ENCODE peak calls at places on chromosomes 12 and 14, in ten cellular contexts. E, H, K, X, C, V, O, J, Z and R are unnamed samples.

GRCh38 chr12:130139971-130140547 is 22.2 kb upstream of the FZD10 start:
- DNase-seq in O (no peak), X (no peak), H (no peak), J (no peak), V (no peak), K (no peak), E (no peak), Z (no peak), C (no peak), R (no peak)

GRCh38 chr12:68375701-68376469 is 43.7 kb upstream of the MDM1 start:
- DNase-seq in H (no peak), Z (peak; percentile 51), E (no peak), X (no peak), V (no peak), K (no peak), O (no peak), C (peak; percentile 62), J (no peak), R (no peak)

GRCh38 chr14:48546996-48547395 is 871.6 kb upstream of the MDGA2 start:
- DNase-seq in Z (peak; percentile 11), C (no peak), J (no peak), V (no peak), E (no peak), O (no peak), X (no peak), H (no peak), K (no peak), R (no peak)

GRCh38 chr12:6604254-6605029 is 2.7 kb downstream of the CHD4 start:
- DNase-seq in J (no peak), H (no peak), K (no peak), C (no peak), V (no peak), X (no peak), O (peak; percentile 36), E (no peak), Z (no peak), R (peak; percentile 26)

GRCh38 chr14:97692084-97692483 is 894.9 kb downstream of the VRK1 start:
- DNase-seq in X (no peak), Z (no peak), K (no peak), V (no peak), E (no peak), O (no peak), H (no peak), C (no peak), J (no peak), R (no peak)

GRCh38 chr12:123135688-123136087 is 15.2 kb downstream of the PITPNM2 start:
- DNase-seq in O (no peak), X (no peak), Z (no peak), C (no peak), H (no peak), V (no peak), J (no peak), E (no peak), K (no peak), R (no peak)

GRCh38 chr12:79555006-79555925 is 135.5 kb downstream of the PAWR start:
- DNase-seq in H (no peak), V (no peak), O (no peak), J (no peak), K (no peak), C (peak; percentile 57), E (no peak), X (no peak), Z (peak; percentile 79), R (no peak)

GRCh38 chr12:85779768-85780167 is 56.4 kb downstream of the RASSF9 start:
- DNase-seq in K (no peak), X (no peak), O (no peak), E (no peak), J (no peak), C (no peak), V (no peak), H (no peak), Z (no peak), R (no peak)

GRCh38 chr12:111867531-111867930 is 25.5 kb downstream of the MAPKAPK5 start:
- DNase-seq in O (no peak), H (no peak), J (no peak), E (no peak), K (no peak), V (no peak), C (no peak), Z (no peak), X (no peak), R (no peak)

GRCh38 chr12:14417717-14418116 is 52.2 kb downstream of the ATF7IP start:
- DNase-seq in X (no peak), H (peak; percentile 24), Z (peak; percentile 92), V (peak; percentile 43), J (peak; percentile 60), O (peak; percentile 64), C (peak; percentile 93), K (peak; percentile 46), E (no peak), R (peak; percentile 53)

GRCh38 chr14:23664207-23664885 is 28.2 kb downstream of the DHRS2 start:
- DNase-seq in J (no peak), H (no peak), O (no peak), X (no peak), K (no peak), V (no peak), Z (no peak), C (no peak), E (no peak), R (no peak)

GRCh38 chr14:36647827-36648753 is 13.6 kb upstream of the PAX9 start:
- DNase-seq in J (no peak), Z (peak; percentile 30), E (no peak), V (no peak), H (no peak), C (peak; percentile 45), X (peak; percentile 47), K (peak; percentile 45), O (no peak), R (peak; percentile 72)

GRCh38 chr12:78759387-78759786 is 105.2 kb upstream of the SYT1 start:
- DNase-seq in V (no peak), E (no peak), O (no peak), K (no peak), J (no peak), X (no peak), Z (peak; percentile 68), C (peak; percentile 69), H (no peak), R (no peak)

GRCh38 chr12:128786741-128787391 is 36.9 kb downstream of the SLC15A4 start:
- DNase-seq in K (no peak), X (no peak), J (no peak), H (no peak), V (no peak), C (no peak), O (no peak), E (no peak), Z (no peak), R (no peak)

GRCh38 chr12:110796952-110797351 is 49.8 kb upstream of the CCDC63 start:
- DNase-seq in O (no peak), K (peak; percentile 71), C (no peak), X (no peak), V (no peak), E (no peak), Z (no peak), J (no peak), H (no peak), R (no peak)

GRCh38 chr14:82778008-82778407 is 1244.4 kb upstream of the SEL1L start:
- DNase-seq in E (no peak), H (no peak), O (no peak), X (no peak), J (no peak), C (no peak), V (no peak), Z (no peak), K (no peak), R (no peak)

GRCh38 chr12:52175411-52176350 is 16.1 kb downstream of the KRT80 start:
- DNase-seq in O (no peak), H (no peak), E (no peak), K (peak; percentile 89), J (no peak), X (no peak), Z (no peak), V (no peak), C (peak; percentile 50), R (no peak)

GRCh38 chr14:103316723-103317122 is 17.3 kb upstream of the EIF5 start:
- DNase-seq in C (no peak), E (peak; percentile 48), X (no peak), J (no peak), V (no peak), Z (no peak), O (no peak), H (no peak), K (no peak), R (no peak)

GRCh38 chr12:26056335-26056734 is 68.5 kb downstream of the BHLHE41 start:
- DNase-seq in K (peak; percentile 35), E (no peak), J (no peak), Z (peak; percentile 59), X (no peak), H (no peak), V (no peak), O (no peak), C (peak; percentile 69), R (no peak)
- TF ChIP-seq CTCF in K (no peak), E (no peak), J (no peak), Z (no peak), X (no peak), H (no peak), V (no peak), O (no peak), C (no peak), R (no peak)

GRCh38 chr12:90091809-90092208 is 383.2 kb upstream of the ATP2B1 start:
- DNase-seq in O (no peak), Z (no peak), C (no peak), E (no peak), K (no peak), H (no peak), V (no peak), X (no peak), J (no peak), R (no peak)
- H3K27ac ChIP-seq in O (no peak overlapping the region), Z (no peak overlapping the region), C (peak overlapping the region; percentile 23), E (no peak overlapping the region), K (peak overlapping the region; percentile 82), H (no peak overlapping the region), V (no peak overlapping the region), X (peak overlapping the region; percentile 83), J (no peak overlapping the region), R (no peak overlapping the region)

GRCh38 chr12:120186654-120187053 is 7.9 kb downstream of the GCN1 start:
- DNase-seq in E (no peak), V (no peak), Z (no peak), K (no peak), X (no peak), J (no peak), O (no peak), C (no peak), H (no peak), R (no peak)

GRCh38 chr12:120183211-120183631 is 11.3 kb downstream of the GCN1 start:
- DNase-seq in C (peak; percentile 46), X (no peak), E (no peak), O (peak; percentile 86), H (no peak), J (no peak), Z (peak; percentile 50), K (no peak), V (no peak), R (peak; percentile 38)

GRCh38 chr12:120180975-120181374 is 13.5 kb downstream of the GCN1 start:
- DNase-seq in J (no peak), V (no peak), Z (no peak), H (no peak), C (no peak), K (no peak), X (no peak), O (no peak), E (no peak), R (no peak)

GRCh38 chr12:120181991-120182631 is 12.4 kb downstream of the GCN1 start:
- DNase-seq in V (no peak), E (no peak), Z (peak; percentile 74), H (no peak), C (peak; percentile 78), K (peak; percentile 47), O (peak; percentile 96), J (no peak), X (no peak), R (no peak)
- TF ChIP-seq CTCF in V (no peak), E (no peak), Z (no peak), H (no peak), C (no peak), K (no peak), O (peak; percentile 42), J (no peak), X (no peak), R (no peak)

GRCh38 chr12:13099910-13100609 is 3.4 kb downstream of the GSG1 start:
- DNase-seq in O (no peak), E (no peak), K (peak; percentile 65), J (no peak), V (no peak), Z (no peak), C (no peak), X (no peak), H (no peak), R (no peak)
- H3K27ac ChIP-seq in O (peak overlapping the region; percentile 83), E (peak overlapping the region; percentile 95), K (peak overlapping the region; percentile 98), J (peak overlapping the region; percentile 95), V (peak overlapping the region; percentile 98), Z (peak overlapping the region; percentile 88), C (peak overlapping the region; percentile 100), X (peak overlapping the region; percentile 95), H (peak overlapping the region; percentile 99), R (peak overlapping the region; percentile 95)